ENCODE peak calls at places on chromosomes 3 and 15, in four cellular contexts. One of them, this sample, is unnamed.

GRCh38 chr15:74182131-74182530 is 8.6 kb downstream of the ISLR start:
- DNase-seq in GM12878: no peak
- DNase-seq in SK-N-SH: no peak
- DNase-seq in HepG2: no peak
- DNase-seq in this sample: no peak

GRCh38 chr3:66997560-66998074 is 490 bp upstream of the KBTBD8 start:
- DNase-seq in SK-N-SH: no peak
- DNase-seq in GM12878: no peak
- DNase-seq in HepG2: no peak
- DNase-seq in this sample: peak; percentile 44

GRCh38 chr15:74129411-74130088 is 836 bp upstream of the ISLR2 start:
- DNase-seq in GM12878: no peak
- DNase-seq in HepG2: no peak
- DNase-seq in SK-N-SH: peak; percentile 60
- DNase-seq in this sample: no peak

GRCh38 chr15:49982586-49982985 is 136.4 kb downstream of the ATP8B4 start:
- DNase-seq in GM12878: no peak
- DNase-seq in SK-N-SH: no peak
- DNase-seq in HepG2: no peak
- DNase-seq in this sample: no peak

GRCh38 chr15:89625716-89626115 is 29.6 kb downstream of the KIF7 start:
- DNase-seq in SK-N-SH: no peak
- DNase-seq in GM12878: no peak
- DNase-seq in HepG2: no peak
- DNase-seq in this sample: no peak

GRCh38 chr3:187807086-187807862 is 62.0 kb upstream of the BCL6 start:
- DNase-seq in GM12878: no peak
- DNase-seq in SK-N-SH: no peak
- DNase-seq in HepG2: no peak
- DNase-seq in this sample: no peak

GRCh38 chr3:15795563-15796308 is 2.0 kb downstream of the ANKRD28 start:
- DNase-seq in SK-N-SH: no peak
- DNase-seq in HepG2: no peak
- DNase-seq in GM12878: no peak
- DNase-seq in this sample: no peak

GRCh38 chr3:108473711-108474110 is 36.7 kb downstream of the MYH15 start:
- DNase-seq in GM12878: no peak
- DNase-seq in HepG2: no peak
- DNase-seq in SK-N-SH: no peak
- DNase-seq in this sample: no peak

GRCh38 chr15:31867536-31868442 is 162.5 kb upstream of the CHRNA7 start:
- DNase-seq in SK-N-SH: peak; percentile 74
- DNase-seq in GM12878: peak; percentile 11
- DNase-seq in HepG2: peak; percentile 20
- DNase-seq in this sample: peak; percentile 69

GRCh38 chr15:75761446-75762356 is 49.1 kb upstream of the CSPG4 start:
- DNase-seq in HepG2: no peak
- DNase-seq in SK-N-SH: no peak
- DNase-seq in GM12878: no peak
- DNase-seq in this sample: no peak

GRCh38 chr3:190070623-190071347 is 49.9 kb downstream of the P3H2 start:
- DNase-seq in HepG2: peak; percentile 6
- DNase-seq in SK-N-SH: no peak
- DNase-seq in GM12878: no peak
- DNase-seq in this sample: no peak

GRCh38 chr3:35643391-35643790 is 4.1 kb downstream of the ARPP21 start:
- DNase-seq in GM12878: no peak
- DNase-seq in SK-N-SH: no peak
- DNase-seq in HepG2: no peak
- DNase-seq in this sample: no peak

GRCh38 chr15:60704717-60705116 is 225.8 kb upstream of the ICE2 start:
- DNase-seq in SK-N-SH: no peak
- DNase-seq in GM12878: no peak
- DNase-seq in HepG2: no peak
- DNase-seq in this sample: no peak

GRCh38 chr3:31137718-31138465 is 243.4 kb upstream of the GADL1 start:
- DNase-seq in GM12878: no peak
- DNase-seq in HepG2: no peak
- DNase-seq in SK-N-SH: no peak
- DNase-seq in this sample: no peak

GRCh38 chr3:64454179-64454578 is 228.9 kb upstream of the PRICKLE2 start:
- DNase-seq in GM12878: no peak
- DNase-seq in SK-N-SH: no peak
- DNase-seq in HepG2: no peak
- DNase-seq in this sample: no peak

GRCh38 chr3:117563063-117563462 is 853.5 kb downstream of the TUSC7 start:
- DNase-seq in HepG2: no peak
- DNase-seq in GM12878: no peak
- DNase-seq in SK-N-SH: no peak
- DNase-seq in this sample: no peak

GRCh38 chr3:17023006-17023664 is 138.4 kb downstream of the PLCL2 start:
- DNase-seq in GM12878: peak; percentile 56
- DNase-seq in SK-N-SH: no peak
- DNase-seq in HepG2: no peak
- DNase-seq in this sample: no peak

GRCh38 chr3:190562866-190563525 is 49.1 kb downstream of the IL1RAP start:
- DNase-seq in HepG2: no peak
- DNase-seq in GM12878: no peak
- DNase-seq in SK-N-SH: no peak
- DNase-seq in this sample: no peak

GRCh38 chr3:127167315-127168043 is 25.5 kb upstream of the PRR23E start:
- DNase-seq in HepG2: no peak
- DNase-seq in GM12878: no peak
- DNase-seq in SK-N-SH: no peak
- DNase-seq in this sample: no peak

GRCh38 chr3:120093923-120094775 is at the start of gene GSK3B:
- DNase-seq in GM12878: no peak
- DNase-seq in SK-N-SH: peak; percentile 90
- DNase-seq in HepG2: peak; percentile 48
- DNase-seq in this sample: peak; percentile 75

GRCh38 chr3:21390136-21390535 is 360.9 kb downstream of the ZNF385D start:
- DNase-seq in SK-N-SH: no peak
- DNase-seq in GM12878: no peak
- DNase-seq in HepG2: no peak
- DNase-seq in this sample: no peak

GRCh38 chr15:48898083-48898482 is 20.1 kb downstream of the EID1 start:
- DNase-seq in HepG2: no peak
- DNase-seq in GM12878: no peak
- DNase-seq in SK-N-SH: no peak
- DNase-seq in this sample: no peak

GRCh38 chr3:133941390-133941789 is 45.7 kb upstream of the RAB6B start:
- DNase-seq in HepG2: no peak
- DNase-seq in GM12878: no peak
- DNase-seq in SK-N-SH: no peak
- DNase-seq in this sample: no peak

GRCh38 chr15:64151727-64152506 is at the start of gene SNX22:
- DNase-seq in GM12878: no peak
- DNase-seq in SK-N-SH: peak; percentile 71
- DNase-seq in HepG2: no peak
- DNase-seq in this sample: no peak

GRCh38 chr3:149363053-149363452 is 14.4 kb downstream of the TM4SF1 start:
- DNase-seq in HepG2: no peak
- DNase-seq in GM12878: no peak
- DNase-seq in SK-N-SH: no peak
- DNase-seq in this sample: no peak

GRCh38 chr3:122572940-122573412 is 4.5 kb upstream of the PARP15 start:
- DNase-seq in SK-N-SH: no peak
- DNase-seq in GM12878: peak; percentile 77
- DNase-seq in HepG2: peak; percentile 88
- DNase-seq in this sample: peak; percentile 13

GRCh38 chr3:61876797-61877196 is 315.4 kb downstream of the PTPRG start:
- DNase-seq in HepG2: no peak
- DNase-seq in SK-N-SH: no peak
- DNase-seq in GM12878: no peak
- DNase-seq in this sample: no peak

GRCh38 chr15:27059610-27060202 is 88.7 kb downstream of the GABRG3 start:
- DNase-seq in GM12878: no peak
- DNase-seq in HepG2: peak; percentile 46
- DNase-seq in SK-N-SH: peak; percentile 79
- DNase-seq in this sample: peak; percentile 88

GRCh38 chr3:149245738-149246451 is 24.3 kb upstream of the CP start:
- DNase-seq in SK-N-SH: no peak
- DNase-seq in GM12878: peak; percentile 46
- DNase-seq in HepG2: peak; percentile 75
- DNase-seq in this sample: no peak

GRCh38 chr15:83018477-83018876 is 7.0 kb upstream of the C15orf40 start:
- DNase-seq in GM12878: no peak
- DNase-seq in SK-N-SH: no peak
- DNase-seq in HepG2: no peak
- DNase-seq in this sample: no peak

GRCh38 chr15:55522741-55523450 is 14.9 kb upstream of the DNAAF4 start:
- DNase-seq in GM12878: no peak
- DNase-seq in HepG2: no peak
- DNase-seq in SK-N-SH: no peak
- DNase-seq in this sample: no peak

GRCh38 chr3:78791745-78792144 is 976.1 kb downstream of the ROBO1 start:
- DNase-seq in SK-N-SH: peak; percentile 10
- DNase-seq in GM12878: no peak
- DNase-seq in HepG2: no peak
- DNase-seq in this sample: no peak

GRCh38 chr3:176734146-176734545 is 463.1 kb downstream of the TBL1XR1 start:
- DNase-seq in SK-N-SH: no peak
- DNase-seq in GM12878: no peak
- DNase-seq in HepG2: no peak
- DNase-seq in this sample: peak; percentile 3

GRCh38 chr3:17065315-17065714 is 180.6 kb downstream of the PLCL2 start:
- DNase-seq in SK-N-SH: no peak
- DNase-seq in GM12878: no peak
- DNase-seq in HepG2: no peak
- DNase-seq in this sample: no peak

GRCh38 chr3:14793126-14793857 is 25.5 kb upstream of the FGD5 start:
- DNase-seq in HepG2: no peak
- DNase-seq in GM12878: no peak
- DNase-seq in SK-N-SH: no peak
- DNase-seq in this sample: no peak

DNA sequence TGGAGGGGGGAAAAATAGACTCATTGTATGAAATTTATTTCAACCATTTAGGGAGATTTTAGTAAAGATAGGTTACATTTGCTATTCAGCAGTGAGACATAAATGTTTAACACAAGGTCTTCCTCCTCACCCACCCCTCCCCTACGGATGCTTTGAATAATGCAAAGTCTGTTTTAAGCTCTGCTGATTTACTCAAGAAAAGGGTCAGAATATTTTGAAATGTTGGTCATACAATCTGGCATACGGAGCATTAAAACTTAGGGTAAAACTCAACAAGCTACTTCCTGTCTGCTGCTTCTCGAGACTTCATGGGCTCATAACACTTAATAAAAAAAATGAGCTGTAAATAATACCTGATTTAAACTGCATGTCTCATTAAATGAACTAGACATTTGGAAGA is 156.3 kb downstream of the WNT5A start:
- DNase-seq in HepG2: no peak
- DNase-seq in GM12878: no peak
- DNase-seq in SK-N-SH: no peak
- DNase-seq in this sample: no peak
- TF ChIP-seq TAF1 in HepG2: no peak
- TF ChIP-seq TAF1 in GM12878: no peak
- TF ChIP-seq TAF1 in SK-N-SH: no peak
- TF ChIP-seq TAF1 in this sample: no peak

GRCh38 chr3:57572096-57572495 is 16.0 kb downstream of the PDE12 start:
- DNase-seq in SK-N-SH: no peak
- DNase-seq in HepG2: no peak
- DNase-seq in GM12878: no peak
- DNase-seq in this sample: no peak

GRCh38 chr3:57570878-57571277 is 14.8 kb downstream of the PDE12 start:
- DNase-seq in HepG2: no peak
- DNase-seq in SK-N-SH: no peak
- DNase-seq in GM12878: no peak
- DNase-seq in this sample: no peak

DNA sequence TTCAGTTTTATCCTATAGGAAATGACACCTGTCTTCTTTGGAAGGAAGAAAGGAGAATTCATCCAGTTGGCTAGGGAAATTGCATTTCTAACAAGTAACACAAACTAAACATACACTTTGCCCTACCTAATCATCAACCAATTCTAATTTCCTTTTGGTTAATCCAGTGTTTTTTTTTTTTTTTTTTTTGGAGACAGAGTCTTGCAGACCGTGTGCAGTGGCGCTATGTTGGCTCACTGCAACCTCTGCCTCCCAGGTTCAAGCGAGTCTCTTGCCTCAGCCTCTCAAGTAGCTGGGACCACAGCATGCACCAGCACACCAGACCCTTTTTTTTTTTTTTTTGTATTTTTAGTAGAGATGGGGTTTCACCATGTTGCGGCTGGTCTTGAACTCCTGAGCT is 14.0 kb downstream of the PDE12 start:
- DNase-seq in SK-N-SH: no peak
- DNase-seq in GM12878: no peak
- DNase-seq in HepG2: no peak
- DNase-seq in this sample: no peak
- TF ChIP-seq FOXM1 in SK-N-SH: no peak
- TF ChIP-seq FOXM1 in GM12878: no peak
- TF ChIP-seq FOXM1 in HepG2: no peak
- TF ChIP-seq FOXM1 in this sample: no peak

GRCh38 chr15:29364429-29365078 is 94.9 kb upstream of the NSMCE3 start:
- DNase-seq in HepG2: peak; percentile 4
- DNase-seq in SK-N-SH: no peak
- DNase-seq in GM12878: no peak
- DNase-seq in this sample: peak; percentile 13
- TF ChIP-seq TAF1 in HepG2: no peak
- TF ChIP-seq TAF1 in SK-N-SH: no peak
- TF ChIP-seq TAF1 in GM12878: no peak
- TF ChIP-seq TAF1 in this sample: no peak

GRCh38 chr3:100611221-100611620 is 1.8 kb downstream of the ADGRG7 start:
- DNase-seq in SK-N-SH: no peak
- DNase-seq in GM12878: no peak
- DNase-seq in HepG2: no peak
- DNase-seq in this sample: no peak

GRCh38 chr3:100614941-100615340 is 5.5 kb downstream of the ADGRG7 start:
- DNase-seq in HepG2: no peak
- DNase-seq in SK-N-SH: no peak
- DNase-seq in GM12878: no peak
- DNase-seq in this sample: no peak

GRCh38 chr3:100609963-100610362 is 562 bp downstream of the ADGRG7 start:
- DNase-seq in SK-N-SH: no peak
- DNase-seq in HepG2: no peak
- DNase-seq in GM12878: no peak
- DNase-seq in this sample: no peak

GRCh38 chr3:100615684-100616083 is 6.3 kb downstream of the ADGRG7 start:
- DNase-seq in HepG2: no peak
- DNase-seq in GM12878: no peak
- DNase-seq in SK-N-SH: no peak
- DNase-seq in this sample: no peak

GRCh38 chr3:100613721-100614390 is 4.5 kb downstream of the ADGRG7 start:
- DNase-seq in GM12878: no peak
- DNase-seq in HepG2: peak; percentile 83
- DNase-seq in SK-N-SH: no peak
- DNase-seq in this sample: no peak
- TF ChIP-seq FOXM1 in GM12878: no peak
- TF ChIP-seq FOXM1 in HepG2: no peak
- TF ChIP-seq FOXM1 in SK-N-SH: no peak
- TF ChIP-seq FOXM1 in this sample: no peak

This sample was measured in K562.